ENCODE peak calls at places on chromosomes 5 and 9, in seven cellular contexts. U is prostate gland, B is GM13977, L is Caco-2, R is cardiac fibroblast, C is A549, V is Peyer's patch. P is an unnamed sample.

GRCh38 chr5:158958048-158958994 is 141.4 kb downstream of the EBF1 start:
- DNase-seq in U (no peak), B (no peak), L (no peak), R (no peak), C (no peak), V (peak; percentile 65), P (no peak)

GRCh38 chr5:143880178-143880577 is 68.2 kb downstream of the HMHB1 start:
- DNase-seq in U (no peak), B (no peak), L (no peak), R (no peak), C (no peak), V (no peak), P (no peak)

GRCh38 chr5:2752059-2752874 is 790 bp upstream of the IRX2 start:
- DNase-seq in U (no peak), B (no peak), L (peak; percentile 26), R (no peak), C (no peak), V (no peak), P (no peak)

GRCh38 chr5:158406884-158407790 is 548.2 kb upstream of the CLINT1 start:
- DNase-seq in U (no peak), B (no peak), L (no peak), R (peak; percentile 63), C (no peak), V (no peak), P (no peak)

GRCh38 chr5:62127098-62127736 is 178.8 kb upstream of the KIF2A start:
- DNase-seq in U (no peak), B (no peak), L (no peak), R (no peak), C (no peak), V (no peak), P (no peak)

GRCh38 chr5:68562308-68562707 is 346.8 kb downstream of the PIK3R1 start:
- DNase-seq in U (no peak), B (no peak), L (no peak), R (peak; percentile 98), C (no peak), V (no peak), P (no peak)

GRCh38 chr9:107928701-107929371 is 439.3 kb upstream of the KLF4 start:
- DNase-seq in U (no peak), B (no peak), L (no peak), R (no peak), C (no peak), V (no peak), P (no peak)

GRCh38 chr5:41418220-41419031 is 92.0 kb downstream of the PLCXD3 start:
- DNase-seq in U (no peak), B (no peak), L (no peak), R (no peak), C (no peak), V (no peak), P (no peak)

GRCh38 chr5:169941542-169941941 is 38.8 kb downstream of the INSYN2B start:
- DNase-seq in U (no peak), B (no peak), L (no peak), R (no peak), C (no peak), V (no peak), P (no peak)

GRCh38 chr5:150486402-150487198 is 21.3 kb upstream of the NDST1 start:
- DNase-seq in U (peak; percentile 73), B (peak; percentile 67), L (peak; percentile 96), R (peak; percentile 57), C (peak; percentile 64), V (peak; percentile 69), P (no peak)

GRCh38 chr5:124923131-124923530 is 176.7 kb upstream of the ZNF608 start:
- DNase-seq in U (no peak), B (no peak), L (no peak), R (peak; percentile 43), C (no peak), V (no peak), P (no peak)

GRCh38 chr9:110936719-110937452 is 101.4 kb downstream of the LPAR1 start:
- DNase-seq in U (no peak), B (no peak), L (no peak), R (peak; percentile 55), C (no peak), V (no peak), P (no peak)

GRCh38 chr9:81028504-81028903 is 660.8 kb downstream of the TLE1 start:
- DNase-seq in U (no peak), B (no peak), L (no peak), R (peak; percentile 72), C (peak; percentile 81), V (no peak), P (no peak)

GRCh38 chr9:110521211-110521610 is 58.3 kb downstream of the SVEP1 start:
- DNase-seq in U (no peak), B (no peak), L (no peak), R (no peak), C (no peak), V (no peak), P (no peak)

GRCh38 chr5:158805195-158805594 is 294.5 kb downstream of the EBF1 start:
- DNase-seq in U (no peak), B (no peak), L (no peak), R (peak; percentile 10), C (no peak), V (no peak), P (no peak)

GRCh38 chr5:107577551-107577950 is 93.2 kb downstream of the EFNA5 start:
- DNase-seq in U (no peak), B (no peak), L (no peak), R (no peak), C (no peak), V (no peak), P (no peak)

GRCh38 chr5:132065951-132066701 is 5.7 kb downstream of the IL3 start:
- DNase-seq in U (no peak), B (no peak), L (no peak), R (no peak), C (no peak), V (no peak), P (no peak)

GRCh38 chr5:138230981-138231589 is 18.0 kb upstream of the CDC23 start:
- DNase-seq in U (no peak), B (no peak), L (no peak), R (peak; percentile 71), C (peak; percentile 57), V (no peak), P (no peak)

GRCh38 chr5:148968311-148968710 is 94.6 kb downstream of the SH3TC2 start:
- DNase-seq in U (no peak), B (no peak), L (no peak), R (no peak), C (no peak), V (no peak), P (no peak)

GRCh38 chr5:144207875-144208444 is 37.3 kb downstream of the KCTD16 start:
- DNase-seq in U (no peak), B (no peak), L (no peak), R (no peak), C (no peak), V (no peak), P (no peak)

GRCh38 chr5:122701640-122702523 is 73.0 kb upstream of the SNX2 start:
- DNase-seq in U (no peak), B (peak; percentile 40), L (no peak), R (no peak), C (no peak), V (peak; percentile 72), P (no peak)

GRCh38 chr5:159826351-159827222 is 89.7 kb upstream of the ADRA1B start:
- DNase-seq in U (no peak), B (peak; percentile 8), L (no peak), R (peak; percentile 80), C (peak; percentile 93), V (peak; percentile 53), P (no peak)

GRCh38 chr5:78779771-78780616 is 131.4 kb upstream of the LHFPL2 start:
- DNase-seq in U (no peak), B (no peak), L (no peak), R (peak; percentile 80), C (peak; percentile 73), V (no peak), P (no peak)

GRCh38 chr9:109442716-109443115 is 55.4 kb downstream of the PTPN3 start:
- DNase-seq in U (no peak), B (no peak), L (no peak), R (no peak), C (no peak), V (no peak), P (no peak)

GRCh38 chr5:133456933-133457402 is 155.4 kb downstream of the FSTL4 start:
- DNase-seq in U (no peak), B (no peak), L (peak; percentile 57), R (peak; percentile 21), C (no peak), V (no peak), P (peak; percentile 58)

GRCh38 chr5:44943637-44944036 is 134.9 kb downstream of the MRPS30 start:
- DNase-seq in U (no peak), B (no peak), L (no peak), R (no peak), C (no peak), V (no peak), P (no peak)

GRCh38 chr5:124342027-124342471 is 404.4 kb downstream of the ZNF608 start:
- DNase-seq in U (no peak), B (no peak), L (no peak), R (peak; percentile 98), C (no peak), V (no peak), P (no peak)

GRCh38 chr5:31362931-31363568 is 168.8 kb downstream of the DROSHA start:
- DNase-seq in U (no peak), B (no peak), L (no peak), R (peak; percentile 31), C (no peak), V (no peak), P (no peak)

DNA sequence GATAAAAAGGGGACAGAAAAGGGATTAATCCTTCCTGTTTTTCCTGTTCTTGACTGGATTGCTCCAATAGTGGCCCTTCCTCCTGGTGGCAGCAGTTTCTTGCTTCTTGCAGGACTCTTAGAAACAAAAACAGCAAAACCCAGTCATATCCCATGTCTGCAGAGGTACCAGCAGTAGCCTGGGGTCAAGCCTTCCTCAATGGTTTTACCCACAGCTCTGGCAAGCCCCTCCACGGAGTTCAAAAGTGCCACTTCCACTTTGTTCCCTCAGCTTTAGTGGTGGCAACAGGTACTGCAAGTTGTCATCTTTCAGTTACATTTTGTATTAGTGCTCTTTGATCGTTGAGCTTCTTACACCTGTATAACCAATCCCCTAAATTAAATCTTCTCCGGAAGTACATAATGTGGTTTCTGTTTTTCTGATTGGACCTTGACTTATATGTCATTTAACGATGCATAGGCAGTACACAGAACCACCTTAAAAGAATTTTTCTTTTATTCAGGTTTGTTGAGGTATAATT is 8.7 kb upstream of the RANBP6 start:
- DNase-seq in U (no peak), B (peak; percentile 47), L (peak; percentile 14), R (peak; percentile 6), C (peak; percentile 35), V (peak; percentile 53), P (no peak)
- TF ChIP-seq CTCF in U (peak; percentile 56), B (peak; percentile 34), L (peak; percentile 44), R (peak; percentile 62), C (peak; percentile 37), V (peak; percentile 55), P (peak; percentile 77)

GRCh38 chr9:36862206-36863145 is 171.6 kb downstream of the PAX5 start:
- DNase-seq in U (no peak), B (no peak), L (peak; percentile 60), R (peak; percentile 54), C (peak; percentile 55), V (peak; percentile 62), P (no peak)
- TF ChIP-seq CTCF in U (peak; percentile 21), B (peak; percentile 40), L (peak; percentile 72), R (peak; percentile 82), C (peak; percentile 66), V (peak; percentile 51), P (peak; percentile 53)

GRCh38 chr9:88722753-88723152 is 187.8 kb downstream of the NXNL2 start:
- DNase-seq in U (no peak), B (no peak), L (no peak), R (peak; percentile 52), C (peak; percentile 53), V (no peak), P (no peak)
- TF ChIP-seq CTCF in U (peak; percentile 7), B (no peak), L (no peak), R (peak; percentile 42), C (peak; percentile 44), V (no peak), P (peak; percentile 18)

GRCh38 chr9:134635431-134636141 is 6.0 kb upstream of the COL5A1 start:
- DNase-seq in U (no peak), B (no peak), L (no peak), R (no peak), C (no peak), V (no peak), P (peak; percentile 27)
- TF ChIP-seq CTCF in U (no peak), B (no peak), L (no peak), R (no peak), C (no peak), V (no peak), P (no peak)